ENCODE peak calls at places on chromosome 7, in eight cellular contexts. B, R, N, A, Q, X, S and Z are unnamed samples.

GRCh38 chr7:120805636-120806388 is 52.1 kb downstream of the TSPAN12 start:
- DNase-seq in S (peak; percentile 45), B (peak; percentile 67), X (peak; percentile 54), R (peak; percentile 60), A (no peak), Q (peak; percentile 67), N (peak; percentile 47), Z (peak; percentile 76)

GRCh38 chr7:101885597-101885955 is 68.2 kb downstream of the CUX1 start:
- DNase-seq in R (no peak), N (no peak), B (no peak), X (no peak), S (no peak), Q (no peak), A (no peak), Z (no peak)

GRCh38 chr7:44216521-44217030 is 15.8 kb downstream of the YKT6 start:
- DNase-seq in S (no peak), R (no peak), N (no peak), X (no peak), A (no peak), Q (no peak), B (no peak), Z (no peak)

GRCh38 chr7:6106140-6106904 is 75.1 kb downstream of the ANKRD61 start:
- DNase-seq in N (no peak), B (no peak), R (peak; percentile 40), S (no peak), Q (peak; percentile 60), A (no peak), X (no peak), Z (peak; percentile 29)

GRCh38 chr7:106041140-106041717 is 70.9 kb downstream of the SYPL1 start:
- DNase-seq in Q (peak; percentile 45), S (no peak), A (no peak), R (peak; percentile 33), N (no peak), B (peak; percentile 41), X (no peak), Z (peak; percentile 50)

GRCh38 chr7:51141451-51141971 is 175.1 kb downstream of the COBL start:
- DNase-seq in Q (peak; percentile 55), N (no peak), A (no peak), B (no peak), R (no peak), X (no peak), S (no peak), Z (no peak)

GRCh38 chr7:84939442-84939841 is 247.4 kb downstream of the SEMA3D start:
- DNase-seq in S (no peak), B (no peak), A (no peak), R (no peak), Q (no peak), N (no peak), X (no peak), Z (no peak)

GRCh38 chr7:133683182-133683454 is 430.2 kb downstream of the EXOC4 start:
- DNase-seq in X (no peak), Q (no peak), S (no peak), R (no peak), N (no peak), A (no peak), B (no peak), Z (no peak)

GRCh38 chr7:25832926-25833325 is 319.1 kb upstream of the NFE2L3 start:
- DNase-seq in B (no peak), N (no peak), X (no peak), Q (no peak), S (no peak), R (no peak), A (no peak), Z (no peak)

GRCh38 chr7:77235280-77235679 is 35.7 kb upstream of the FGL2 start:
- DNase-seq in R (no peak), X (no peak), Q (peak; percentile 74), A (no peak), B (no peak), S (no peak), N (no peak), Z (no peak)

GRCh38 chr7:77386165-77386824 is 29.9 kb downstream of the GSAP start:
- DNase-seq in X (no peak), Q (peak; percentile 43), B (no peak), R (no peak), A (no peak), S (no peak), N (no peak), Z (no peak)

GRCh38 chr7:132557489-132558044 is 18.7 kb downstream of the PLXNA4 start:
- DNase-seq in A (no peak), N (no peak), S (no peak), R (no peak), Q (peak; percentile 29), B (no peak), X (no peak), Z (no peak)

GRCh38 chr7:39480901-39481300 is 85.3 kb upstream of the YAE1 start:
- DNase-seq in B (no peak), R (no peak), N (no peak), X (no peak), A (no peak), Q (no peak), S (no peak), Z (no peak)

GRCh38 chr7:139698879-139699278 is 78.9 kb downstream of the HIPK2 start:
- DNase-seq in R (no peak), N (no peak), A (no peak), X (no peak), Q (no peak), S (no peak), B (no peak), Z (no peak)

GRCh38 chr7:139700505-139701235 is 77.1 kb downstream of the HIPK2 start:
- DNase-seq in R (no peak), B (no peak), A (no peak), X (no peak), N (no peak), S (no peak), Q (no peak), Z (no peak)

GRCh38 chr7:139698278-139698677 is 79.5 kb downstream of the HIPK2 start:
- DNase-seq in R (no peak), Q (no peak), B (no peak), A (no peak), S (no peak), X (no peak), N (no peak), Z (no peak)

GRCh38 chr7:139701908-139702307 is 75.9 kb downstream of the HIPK2 start:
- DNase-seq in A (no peak), Q (no peak), X (no peak), B (no peak), S (no peak), R (no peak), N (no peak), Z (no peak)

GRCh38 chr7:139699640-139700504 is 77.9 kb downstream of the HIPK2 start:
- DNase-seq in Q (no peak), X (no peak), S (no peak), A (no peak), B (no peak), R (peak; percentile 9), N (no peak), Z (no peak)
- TF ChIP-seq CTCF in Q (no peak), X (no peak), S (peak; percentile 50), A (no peak), B (no peak), R (peak; percentile 14), N (no peak), Z (no peak)

DNA sequence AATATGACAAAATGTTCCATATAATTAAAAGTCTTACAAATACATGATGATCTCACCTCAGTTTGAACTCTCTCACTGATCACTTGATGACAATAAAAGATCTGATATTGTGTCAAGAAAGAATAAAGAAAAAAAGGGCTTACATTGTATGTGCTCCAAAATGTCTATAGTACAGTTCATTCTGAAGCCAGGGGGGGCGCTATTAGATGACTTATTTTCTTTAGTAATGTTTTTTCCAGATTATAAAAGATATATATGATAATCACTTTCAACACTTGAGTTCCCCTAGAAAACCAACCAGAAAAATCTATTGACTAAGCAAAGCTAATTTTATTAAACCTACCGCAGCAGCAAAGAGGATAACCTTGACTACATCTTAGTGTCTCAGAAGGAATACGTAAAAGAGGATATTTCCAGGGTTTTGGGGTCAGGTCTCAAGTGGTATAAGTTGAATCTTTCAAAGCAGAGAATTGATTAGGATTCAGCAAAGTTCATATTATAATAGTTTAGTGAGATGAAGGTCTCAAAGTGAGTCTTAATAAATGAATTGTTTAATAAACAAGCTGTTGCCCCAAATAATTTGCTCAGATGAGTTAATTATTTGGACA is 55.8 kb downstream of the PTN start:
- DNase-seq in X (no peak), N (no peak), A (no peak), Q (peak; percentile 16), R (no peak), B (no peak), S (no peak), Z (no peak)
- TF ChIP-seq CTCF in X (no peak), N (peak; percentile 34), A (peak; percentile 5), Q (peak; percentile 41), R (peak; percentile 26), B (no peak), S (peak; percentile 19), Z (no peak)

GRCh38 chr7:46834921-46835320 is 747.0 kb downstream of the TNS3 start:
- DNase-seq in N (no peak), R (no peak), X (no peak), S (no peak), B (no peak), A (no peak), Q (no peak), Z (no peak)

GRCh38 chr7:46835556-46835955 is 746.4 kb downstream of the TNS3 start:
- DNase-seq in Q (no peak), S (no peak), R (no peak), A (no peak), X (no peak), B (no peak), N (no peak), Z (no peak)

GRCh38 chr7:46838463-46838862 is 743.4 kb downstream of the TNS3 start:
- DNase-seq in A (no peak), Q (no peak), S (no peak), X (no peak), N (no peak), R (no peak), B (no peak), Z (no peak)

GRCh38 chr7:46844486-46844885 is 737.4 kb downstream of the TNS3 start:
- DNase-seq in X (no peak), R (no peak), A (no peak), B (no peak), S (no peak), N (no peak), Q (peak; percentile 82), Z (no peak)

DNA sequence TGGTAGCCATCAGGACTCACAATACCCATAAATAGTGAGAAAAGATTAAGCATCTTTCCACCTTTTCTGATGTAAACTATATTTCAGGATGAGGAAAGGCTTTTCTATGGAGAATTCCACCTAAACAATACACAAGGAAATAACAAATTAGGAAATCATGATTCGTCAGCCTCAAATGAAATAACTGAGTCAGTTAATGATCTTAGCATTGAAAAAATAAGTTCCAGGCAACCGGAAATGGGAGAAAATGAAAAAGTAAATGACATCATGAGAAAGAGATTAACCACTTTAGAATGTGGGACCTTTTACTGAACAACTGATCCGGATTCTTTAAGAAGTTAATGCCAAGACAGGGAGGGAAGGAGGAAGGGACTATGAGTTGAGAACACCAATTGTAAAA is 742.3 kb downstream of the TNS3 start:
- DNase-seq in N (no peak), Q (peak; percentile 82), A (no peak), X (no peak), S (no peak), R (no peak), B (no peak), Z (no peak)
- TF ChIP-seq CTCF in N (no peak), Q (no peak), A (no peak), X (no peak), S (no peak), R (no peak), B (no peak), Z (no peak)

DNA sequence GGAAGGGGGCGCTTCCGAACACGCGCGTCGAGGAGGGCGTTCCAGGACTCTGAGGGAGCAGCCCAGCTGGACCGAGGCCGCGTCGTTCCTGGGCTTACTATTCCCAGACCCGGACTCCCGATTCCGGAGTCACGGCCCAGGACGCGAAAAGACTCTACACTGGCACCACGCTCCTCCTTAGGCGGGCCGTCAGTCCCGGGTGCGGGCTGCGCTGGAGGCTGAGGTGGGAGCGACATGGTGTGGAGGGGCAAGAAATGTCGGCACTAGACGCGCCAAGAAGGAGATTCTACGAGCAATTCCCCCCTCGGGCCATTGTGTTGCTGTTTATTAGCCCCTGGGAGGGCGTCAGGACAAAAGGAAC is 584 bp upstream of the RUNDC3B start:
- DNase-seq in Q (no peak), B (peak; percentile 14), X (no peak), N (no peak), A (no peak), S (no peak), R (no peak), Z (peak; percentile 59)
- TF ChIP-seq CTCF in Q (no peak), B (no peak), X (no peak), N (no peak), A (no peak), S (no peak), R (no peak), Z (no peak)